ENCODE peak calls at places on chromosomes 13 and 19, in seven cellular contexts. G, O, N, I, F, Y and D are unnamed samples.
A peak's percentile ranks its signal among the peaks of the same experiment; 100 is the strongest.

GRCh38 chr13:49308977-49309408 is 61.3 kb downstream of the CDADC1 start:
- DNase-seq in G (peak; percentile 61), O (no peak), Y (peak; percentile 91), I (no peak), F (no peak), N (no peak), D (no peak)

GRCh38 chr13:35139591-35139990 is 197.5 kb downstream of the NBEA start:
- DNase-seq in Y (no peak), N (peak; percentile 51), I (no peak), G (no peak), O (peak; percentile 77), F (no peak), D (no peak)

GRCh38 chr13:79780240-79780639 is 299.3 kb downstream of the NDFIP2 start:
- DNase-seq in F (no peak), Y (no peak), O (peak; percentile 16), N (no peak), I (no peak), G (no peak), D (no peak)

GRCh38 chr19:16754207-16754806 is 34.7 kb downstream of the NWD1 start:
- DNase-seq in I (no peak), Y (no peak), N (no peak), F (no peak), O (no peak), G (no peak), D (no peak)

GRCh38 chr13:72808917-72809500 is 27.1 kb downstream of the PIBF1 start:
- DNase-seq in I (no peak), G (no peak), N (no peak), Y (no peak), O (peak; percentile 27), F (no peak), D (no peak)

GRCh38 chr13:48431431-48431830 is 18.5 kb upstream of the LPAR6 start:
- DNase-seq in O (no peak), F (no peak), N (no peak), G (no peak), Y (no peak), I (no peak), D (no peak)

GRCh38 chr19:9075064-9075964 is 11.5 kb upstream of the OR1M1 start:
- DNase-seq in N (peak; percentile 54), I (no peak), O (peak; percentile 98), F (no peak), G (peak; percentile 96), Y (peak; percentile 58), D (peak; percentile 65)

GRCh38 chr19:8423821-8424223 is 10.7 kb downstream of the MARCHF2 start:
- DNase-seq in Y (peak; percentile 89), F (no peak), N (peak; percentile 94), O (peak; percentile 99), G (peak; percentile 99), I (peak; percentile 93), D (peak; percentile 88)

GRCh38 chr13:64234255-64234654 is 2818.6 kb upstream of the PCDH20 start:
- DNase-seq in F (no peak), O (peak; percentile 65), Y (no peak), G (no peak), N (no peak), I (no peak), D (no peak)

GRCh38 chr19:2047449-2048103 is 3.5 kb downstream of the MKNK2 start:
- DNase-seq in N (no peak), I (peak; percentile 81), O (no peak), G (peak; percentile 68), Y (peak; percentile 82), F (no peak), D (no peak)

GRCh38 chr13:40048551-40048950 is 393.1 kb downstream of the COG6 start:
- DNase-seq in G (no peak), N (no peak), I (no peak), Y (no peak), O (no peak), F (no peak), D (no peak)

GRCh38 chr13:110294146-110294545 is 12.8 kb downstream of the COL4A1 start:
- DNase-seq in N (no peak), G (no peak), O (peak; percentile 87), F (no peak), I (no peak), Y (no peak), D (no peak)

GRCh38 chr13:49512578-49512977 is 16.8 kb downstream of the PHF11 start:
- DNase-seq in F (no peak), N (no peak), I (no peak), O (no peak), Y (no peak), G (no peak), D (no peak)

GRCh38 chr19:31674503-31675186 is 325.4 kb upstream of the TSHZ3 start:
- DNase-seq in Y (no peak), G (no peak), O (no peak), I (no peak), F (no peak), N (no peak), D (no peak)

GRCh38 chr13:27182844-27183497 is 11.4 kb upstream of the USP12 start:
- DNase-seq in G (peak; percentile 33), O (peak; percentile 87), N (no peak), Y (peak; percentile 43), I (no peak), F (no peak), D (no peak)

GRCh38 chr19:6427131-6427530 is 2.5 kb upstream of the KHSRP start:
- DNase-seq in I (no peak), G (no peak), O (no peak), Y (no peak), F (no peak), N (no peak), D (no peak)

GRCh38 chr19:387777-388176 is 21.2 kb downstream of the C2CD4C start:
- DNase-seq in N (no peak), I (no peak), G (no peak), O (no peak), F (no peak), Y (no peak), D (no peak)

GRCh38 chr19:379796-380195 is 29.2 kb downstream of the C2CD4C start:
- DNase-seq in Y (no peak), G (no peak), F (no peak), O (no peak), I (no peak), N (no peak), D (no peak)

GRCh38 chr19:384801-385169 is 24.2 kb downstream of the C2CD4C start:
- DNase-seq in Y (no peak), N (no peak), F (no peak), I (no peak), G (no peak), O (no peak), D (peak; percentile 6)

GRCh38 chr19:383040-383439 is 25.9 kb downstream of the C2CD4C start:
- DNase-seq in G (no peak), F (no peak), N (no peak), O (no peak), Y (no peak), I (no peak), D (no peak)

DNA sequence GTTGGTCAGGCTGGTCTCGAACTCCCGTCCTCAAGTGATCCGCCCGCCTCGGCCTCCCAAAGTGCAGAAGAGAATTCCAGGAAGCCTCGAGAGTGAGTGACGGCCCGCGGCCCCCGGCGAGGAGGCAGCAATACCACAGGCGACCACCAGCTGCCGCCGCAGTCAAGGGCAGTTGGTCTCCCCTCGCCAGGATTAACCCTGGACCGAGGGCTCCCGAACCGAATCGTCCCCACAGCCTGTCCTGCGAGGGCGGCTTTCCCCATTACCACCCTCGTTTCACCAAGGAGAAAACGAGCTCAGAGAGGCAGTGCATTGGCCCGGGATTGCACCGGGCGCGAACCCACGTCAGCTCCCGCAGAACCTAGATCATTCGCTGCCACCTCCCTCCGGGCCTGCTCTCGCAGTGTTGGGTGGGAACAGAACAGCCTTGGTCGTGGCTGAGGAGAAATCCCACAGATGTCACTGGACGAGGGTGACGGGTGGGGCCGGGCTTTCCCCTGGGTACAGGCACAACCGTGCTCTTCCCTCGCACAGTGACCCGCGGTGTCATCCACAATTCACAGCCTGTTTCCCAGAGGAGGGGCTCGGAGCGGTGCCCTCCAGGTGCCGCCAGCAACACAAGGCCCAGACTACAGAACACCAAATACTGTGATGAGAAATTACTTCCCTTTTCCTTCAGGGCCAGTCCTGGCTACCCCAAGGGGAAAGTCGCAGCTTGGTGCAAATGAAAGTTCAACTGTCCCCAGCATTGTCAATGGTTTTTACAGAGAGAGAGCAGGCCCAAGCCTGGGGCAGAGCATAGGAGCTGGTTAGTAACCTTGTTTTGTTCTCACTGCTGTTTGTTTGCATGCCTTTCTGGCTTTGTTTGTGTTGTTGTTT is 24.8 kb downstream of the C2CD4C start:
- DNase-seq in O (peak; percentile 6), N (no peak), Y (peak; percentile 40), G (no peak), F (no peak), I (peak; percentile 71), D (peak; percentile 19)
- TF ChIP-seq CTCF in O (peak; percentile 23), N (peak; percentile 2), Y (no peak), G (peak; percentile 23), F (peak; percentile 32), I (peak; percentile 39), D (no peak)

DNA sequence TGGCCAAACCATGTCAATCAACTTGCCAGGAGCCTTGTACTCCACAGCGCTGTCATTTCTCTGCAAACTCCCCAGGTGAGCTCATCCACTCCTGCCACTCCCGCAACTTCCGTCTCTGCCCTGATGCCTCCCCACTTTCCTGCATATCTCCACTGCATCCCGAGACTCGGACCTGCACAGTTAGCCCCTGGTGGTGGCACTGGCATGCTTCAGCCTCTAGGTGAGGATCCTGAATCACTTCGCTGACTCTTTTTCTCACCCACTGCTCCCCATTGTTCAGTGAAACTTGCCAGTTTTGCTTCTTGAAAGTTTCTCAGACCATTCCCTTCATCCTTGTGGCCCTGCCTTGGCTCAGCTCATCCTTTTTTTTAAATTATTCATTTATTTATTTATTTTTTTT is 3.4 kb upstream of the CTU1 start:
- DNase-seq in Y (no peak), F (no peak), I (no peak), N (no peak), G (no peak), O (peak; percentile 11), D (no peak)
- TF ChIP-seq CTCF in Y (no peak), F (no peak), I (no peak), N (peak; percentile 23), G (no peak), O (peak; percentile 42), D (no peak)

GRCh38 chr13:19089315-19089714 is 92.3 kb downstream of the TUBA3C start:
- DNase-seq in N (no peak), Y (no peak), O (no peak), G (no peak), I (no peak), F (no peak), D (no peak)
- TF ChIP-seq CTCF in N (no peak), Y (no peak), O (no peak), G (no peak), I (no peak), F (no peak), D (no peak)

DNA sequence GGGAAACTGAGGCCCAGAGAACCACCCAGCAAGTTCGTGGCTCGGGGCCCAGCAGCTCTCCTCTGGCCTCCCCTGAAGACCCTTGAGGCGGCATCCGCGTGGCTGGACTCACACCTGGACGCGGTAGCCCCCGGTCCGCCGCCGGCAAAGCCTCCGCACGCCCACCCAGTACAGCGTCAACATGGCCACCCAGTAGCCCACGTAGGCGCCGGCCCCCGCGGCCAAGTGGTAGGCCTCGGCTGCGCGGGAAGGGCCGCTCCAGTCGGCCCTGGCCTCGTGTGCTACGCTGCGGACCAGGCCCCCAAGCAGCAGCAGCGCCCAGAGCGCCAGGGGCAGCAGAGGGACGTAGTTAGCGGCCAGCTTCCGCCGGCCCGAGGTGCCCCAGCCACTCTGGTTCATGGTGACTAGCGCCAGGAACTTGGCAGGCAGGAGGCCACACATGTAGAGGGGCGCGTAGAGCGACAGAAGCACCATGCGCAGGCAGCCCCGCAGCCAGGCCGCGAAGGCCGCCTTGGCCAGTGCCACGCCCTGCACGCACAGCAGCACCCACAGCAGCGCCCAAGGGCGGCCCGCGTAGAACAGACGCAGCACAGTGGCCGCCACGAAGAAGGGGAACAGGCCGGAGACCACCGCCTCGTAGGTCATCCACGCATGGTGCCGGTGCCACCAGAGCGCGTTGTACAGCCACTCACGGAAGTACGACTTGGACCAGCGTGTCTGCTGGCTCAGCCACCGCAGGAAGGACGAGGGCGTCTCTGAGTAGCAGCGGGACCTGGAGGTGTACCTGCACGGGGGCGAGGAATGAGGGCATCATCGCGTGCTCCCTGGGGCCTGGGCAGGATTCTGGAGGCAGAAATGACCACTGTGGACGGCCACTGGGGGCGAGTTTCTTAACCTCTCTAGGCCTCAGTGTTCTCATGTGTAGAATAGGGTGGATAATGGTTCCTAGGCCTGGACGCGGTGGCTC is 10.2 kb downstream of the HAS1 start:
- DNase-seq in F (no peak), Y (no peak), O (no peak), N (no peak), I (no peak), G (no peak), D (no peak)
- TF ChIP-seq CTCF in F (no peak), Y (no peak), O (no peak), N (no peak), I (no peak), G (no peak), D (no peak)